ENCODE peak calls at places on chromosomes 12 and 14, in nine cellular contexts. Q, B, Y, G, X, O, P, L and E are unnamed samples.

GRCh38 chr14:61761557-61761956 is 663 bp upstream of the SNAPC1 start:
- DNase-seq in Q (no peak), B (no peak), Y (no peak), G (no peak), X (no peak), O (no peak), P (no peak), L (no peak), E (no peak)

GRCh38 chr14:28361486-28361885 is 405.1 kb upstream of the FOXG1 start:
- DNase-seq in Q (no peak), B (no peak), Y (no peak), G (no peak), X (no peak), O (no peak), P (no peak), L (no peak), E (no peak)

GRCh38 chr12:106431839-106432411 is 74.4 kb downstream of the POLR3B start:
- DNase-seq in Q (no peak), B (no peak), Y (no peak), G (no peak), X (peak), O (no peak), P (no peak), L (no peak), E (no peak)

GRCh38 chr12:10018390-10018789 is 8.0 kb downstream of the CLEC12B start:
- DNase-seq in Q (no peak), B (no peak), Y (no peak), G (no peak), X (peak), O (no peak), P (no peak), L (no peak), E (no peak)

GRCh38 chr12:4164591-4165558 is 108.7 kb upstream of the CCND2 start:
- DNase-seq in Q (peak), B (no peak), Y (no peak), G (peak), X (peak), O (no peak), P (peak), L (no peak), E (peak)

GRCh38 chr12:45290218-45290609 is 74.3 kb downstream of the ANO6 start:
- DNase-seq in Q (no peak), B (no peak), Y (no peak), G (peak), X (peak), O (no peak), P (no peak), L (no peak), E (no peak)

GRCh38 chr14:62126885-62127478 is 364.8 kb downstream of the SNAPC1 start:
- DNase-seq in Q (no peak), B (peak), Y (peak), G (peak), X (peak), O (peak), P (peak), L (peak), E (peak)

GRCh38 chr14:60326274-60326673 is 77.3 kb downstream of the PPM1A start:
- DNase-seq in Q (no peak), B (no peak), Y (no peak), G (no peak), X (no peak), O (no peak), P (no peak), L (no peak), E (no peak)

GRCh38 chr12:13836116-13836515 is 145.3 kb downstream of the GRIN2B start:
- DNase-seq in Q (no peak), B (no peak), Y (no peak), G (no peak), X (no peak), O (no peak), P (no peak), L (no peak), E (no peak)

GRCh38 chr12:52946797-52947547 is 1.9 kb upstream of the KRT18 start:
- DNase-seq in Q (no peak), B (no peak), Y (no peak), G (no peak), X (no peak), O (no peak), P (no peak), L (no peak), E (no peak)

GRCh38 chr12:89355243-89356068 is 3.2 kb upstream of the DUSP6 start:
- DNase-seq in Q (no peak), B (no peak), Y (no peak), G (no peak), X (peak), O (no peak), P (no peak), L (no peak), E (no peak)

GRCh38 chr12:4112734-4113396 is 160.7 kb upstream of the CCND2 start:
- DNase-seq in Q (no peak), B (no peak), Y (no peak), G (peak), X (peak), O (no peak), P (no peak), L (no peak), E (no peak)

GRCh38 chr12:52015393-52016081 is 8.8 kb downstream of the TAMALIN start:
- DNase-seq in Q (no peak), B (no peak), Y (no peak), G (no peak), X (no peak), O (no peak), P (no peak), L (no peak), E (no peak)

GRCh38 chr12:76706099-76706498 is 57.8 kb upstream of the ZDHHC17 start:
- DNase-seq in Q (no peak), B (no peak), Y (no peak), G (no peak), X (peak), O (no peak), P (no peak), L (no peak), E (no peak)

GRCh38 chr12:94979941-94980340 is 23.6 kb downstream of the NDUFA12 start:
- DNase-seq in Q (no peak), B (no peak), Y (no peak), G (no peak), X (no peak), O (no peak), P (no peak), L (no peak), E (no peak)

GRCh38 chr12:78390920-78391319 is 473.7 kb upstream of the SYT1 start:
- DNase-seq in Q (no peak), B (no peak), Y (no peak), G (no peak), X (no peak), O (no peak), P (no peak), L (no peak), E (no peak)

GRCh38 chr14:101556131-101556530 is 5.2 kb upstream of the DIO3 start:
- DNase-seq in Q (no peak), B (no peak), Y (no peak), G (no peak), X (no peak), O (no peak), P (no peak), L (no peak), E (no peak)

GRCh38 chr12:4270016-4270669 is 3.4 kb upstream of the CCND2 start:
- DNase-seq in Q (no peak), B (no peak), Y (no peak), G (no peak), X (no peak), O (no peak), P (peak), L (no peak), E (no peak)

GRCh38 chr14:100713720-100714119 is 13.0 kb upstream of the DLK1 start:
- DNase-seq in Q (no peak), B (no peak), Y (no peak), G (no peak), X (no peak), O (no peak), P (no peak), L (no peak), E (no peak)

GRCh38 chr14:51644215-51644969 is 7.3 kb upstream of the FRMD6 start:
- DNase-seq in Q (no peak), B (no peak), Y (no peak), G (peak), X (peak), O (no peak), P (no peak), L (no peak), E (no peak)

GRCh38 chr12:120102189-120103043 is 14.1 kb downstream of the RAB35 start:
- DNase-seq in Q (no peak), B (no peak), Y (no peak), G (no peak), X (no peak), O (no peak), P (no peak), L (no peak), E (no peak)

GRCh38 chr12:3227076-3227975 is 150.1 kb downstream of the TSPAN9 start:
- DNase-seq in Q (no peak), B (no peak), Y (no peak), G (no peak), X (no peak), O (no peak), P (no peak), L (no peak), E (no peak)

GRCh38 chr14:65926504-65926903 is 514.0 kb downstream of the FUT8 start:
- DNase-seq in Q (no peak), B (no peak), Y (peak), G (no peak), X (no peak), O (no peak), P (no peak), L (no peak), E (no peak)

GRCh38 chr12:105076098-105076497 is 8.2 kb downstream of the ALDH1L2 start:
- DNase-seq in Q (no peak), B (no peak), Y (no peak), G (peak), X (no peak), O (no peak), P (no peak), L (no peak), E (no peak)

GRCh38 chr14:54291491-54292191 is 105.2 kb upstream of the CDKN3 start:
- DNase-seq in Q (peak), B (no peak), Y (no peak), G (no peak), X (no peak), O (peak), P (peak), L (no peak), E (peak)

GRCh38 chr14:105247715-105248367 is 492 bp upstream of the BTBD6 start:
- DNase-seq in Q (no peak), B (no peak), Y (no peak), G (no peak), X (no peak), O (no peak), P (no peak), L (no peak), E (no peak)

GRCh38 chr14:51400142-51400541 is 160.1 kb downstream of the TMX1 start:
- DNase-seq in Q (no peak), B (no peak), Y (no peak), G (no peak), X (peak), O (no peak), P (no peak), L (no peak), E (no peak)

GRCh38 chr12:48198619-48198973 is 4.5 kb downstream of the OR10AD1 start:
- DNase-seq in Q (no peak), B (peak), Y (no peak), G (no peak), X (peak), O (no peak), P (no peak), L (no peak), E (no peak)

GRCh38 chr14:55864890-55865655 is 253.1 kb upstream of the PELI2 start:
- DNase-seq in Q (no peak), B (no peak), Y (no peak), G (no peak), X (no peak), O (no peak), P (peak), L (no peak), E (no peak)

GRCh38 chr12:124601699-124602098 is 34.3 kb upstream of the NCOR2 start:
- DNase-seq in Q (no peak), B (no peak), Y (no peak), G (no peak), X (no peak), O (no peak), P (no peak), L (no peak), E (no peak)

GRCh38 chr12:113239288-113239771 is 18.1 kb downstream of the TPCN1 start:
- DNase-seq in Q (no peak), B (no peak), Y (no peak), G (no peak), X (no peak), O (no peak), P (no peak), L (no peak), E (no peak)

GRCh38 chr14:102727336-102728095 is 49.7 kb upstream of the TRAF3 start:
- DNase-seq in Q (no peak), B (no peak), Y (no peak), G (no peak), X (no peak), O (no peak), P (no peak), L (no peak), E (no peak)